ENCODE peak calls at places on chromosomes 12 and 14, in four cellular contexts. U is HepG2, V is SK-N-SH, T is K562. J is an unnamed sample.

GRCh38 chr14:93734086-93734822 is 54.0 kb downstream of the PRIMA1 start:
- DNase-seq in U (no peak), V (peak), T (peak), J (peak)

GRCh38 chr12:98320026-98320425 is 195.4 kb upstream of the TMPO start:
- DNase-seq in U (no peak), V (no peak), T (no peak), J (no peak)

GRCh38 chr12:122835693-122836026 is 403 bp downstream of the HIP1R start:
- DNase-seq in U (no peak), V (peak), T (peak), J (peak)

GRCh38 chr12:905273-906076 is 44.0 kb downstream of the RAD52 start:
- DNase-seq in U (no peak), V (no peak), T (no peak), J (no peak)

GRCh38 chr12:95418142-95418541 is 55.8 kb upstream of the METAP2 start:
- DNase-seq in U (no peak), V (no peak), T (no peak), J (no peak)

GRCh38 chr14:55979096-55979495 is 139.1 kb upstream of the PELI2 start:
- DNase-seq in U (no peak), V (no peak), T (no peak), J (no peak)

GRCh38 chr14:80095623-80096022 is 115.7 kb downstream of the DIO2 start:
- DNase-seq in U (no peak), V (no peak), T (no peak), J (no peak)

GRCh38 chr12:1936406-1937320 is 18.2 kb upstream of the CACNA2D4 start:
- DNase-seq in U (no peak), V (peak), T (no peak), J (no peak)

GRCh38 chr14:58836303-58836702 is 198.5 kb downstream of the DACT1 start:
- DNase-seq in U (no peak), V (no peak), T (no peak), J (no peak)

DNA sequence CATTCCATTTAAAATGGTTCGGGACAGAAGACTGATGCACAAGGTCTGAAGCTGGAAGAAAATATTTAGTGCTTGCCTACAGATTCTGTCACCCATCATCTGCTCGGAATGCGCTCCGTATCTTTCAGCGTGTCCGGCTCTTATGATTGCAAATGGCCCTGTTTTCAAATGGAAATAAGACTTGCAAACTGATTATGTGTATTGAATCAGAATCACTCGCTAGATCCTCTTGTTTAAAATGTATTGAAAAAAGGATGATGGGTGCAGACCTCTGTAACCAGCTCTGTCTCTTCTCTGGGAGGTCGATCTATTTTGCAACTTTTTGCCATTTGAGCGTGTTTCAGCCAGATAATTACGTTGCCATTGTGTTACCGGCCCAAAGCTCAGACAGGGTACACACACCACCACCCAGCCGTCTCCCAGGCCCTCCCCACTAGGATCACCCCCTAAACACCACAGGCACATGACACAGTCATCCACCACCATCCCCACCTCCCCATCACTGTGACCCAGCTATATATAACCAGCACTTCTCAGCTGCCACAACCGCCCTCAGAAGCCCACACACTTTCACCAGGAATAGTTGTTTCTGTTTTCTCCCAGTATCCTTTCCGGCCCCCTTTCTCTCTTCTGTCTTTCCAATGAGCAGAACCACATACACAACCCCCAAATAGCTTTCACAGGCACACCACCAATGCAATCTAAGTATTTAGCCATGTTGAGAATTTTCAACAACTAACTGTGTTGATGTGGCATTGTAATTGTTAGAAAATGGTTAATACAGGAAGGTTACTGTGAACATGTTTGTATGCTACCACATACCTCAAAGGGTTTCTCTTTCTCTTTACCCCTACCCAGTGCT is 10.7 kb downstream of the NKX2-1 start:
- DNase-seq in U (no peak), V (peak), T (no peak), J (no peak)
- TF ChIP-seq FOXJ3 in U (no peak), V (no peak), T (no peak), J (no peak)

GRCh38 chr12:119780786-119781434 is 96.2 kb downstream of the CIT start:
- DNase-seq in U (peak), V (peak), T (peak), J (peak)
- TF ChIP-seq FOXJ3 in U (no peak), V (no peak), T (no peak), J (no peak)

GRCh38 chr12:68240079-68240478 is 13.3 kb downstream of the IL22 start:
- DNase-seq in U (no peak), V (no peak), T (peak), J (no peak)
- TF ChIP-seq FOXJ3 in U (no peak), V (no peak), T (no peak), J (no peak)

GRCh38 chr12:33427071-33427470 is 12.5 kb downstream of the SYT10 start:
- DNase-seq in U (peak), V (no peak), T (peak), J (peak)
- TF ChIP-seq FOXJ3 in U (no peak), V (no peak), T (no peak), J (no peak)

DNA sequence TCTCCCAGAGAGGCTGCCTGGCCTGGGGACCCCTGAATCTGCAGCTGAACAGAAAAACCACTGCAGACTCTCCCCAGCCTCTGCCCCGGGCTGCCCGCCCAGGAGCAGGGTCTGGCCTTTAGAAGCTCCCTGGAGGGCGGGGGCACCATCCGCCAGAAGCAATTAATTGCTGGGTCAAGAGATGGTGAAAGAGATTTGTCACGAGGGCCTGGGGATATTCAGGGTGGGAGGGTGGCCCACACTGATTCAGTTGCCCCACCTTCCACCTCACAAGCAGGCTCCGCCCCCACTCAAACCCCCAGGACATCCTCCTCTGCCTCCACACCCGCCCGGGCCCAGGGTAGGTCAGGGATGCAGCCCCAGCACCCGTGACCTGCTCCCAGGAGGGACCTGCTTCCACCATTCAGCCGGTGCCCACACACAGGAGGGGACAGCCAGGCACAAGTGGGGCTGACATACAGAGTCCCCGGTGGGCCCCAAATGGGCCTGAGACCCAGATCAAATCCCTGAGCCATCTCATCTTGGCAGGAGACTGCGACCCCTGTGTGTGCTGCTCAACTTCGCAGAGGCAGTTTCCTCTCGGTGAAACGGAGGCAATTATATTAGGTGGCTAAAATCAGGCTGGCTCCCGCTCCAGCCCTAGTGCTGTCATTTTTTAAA is 23.0 kb downstream of the NCOR2 start:
- DNase-seq in U (no peak), V (peak), T (no peak), J (no peak)
- TF ChIP-seq FOXJ3 in U (no peak), V (no peak), T (no peak), J (no peak)

GRCh38 chr14:61215222-61216010 is 65.7 kb downstream of the TMEM30B start:
- DNase-seq in U (no peak), V (no peak), T (no peak), J (no peak)
- TF ChIP-seq FOXJ3 in U (no peak), V (no peak), T (no peak), J (no peak)

GRCh38 chr12:63018273-63018672 is 83.3 kb upstream of the PPM1H start:
- DNase-seq in U (no peak), V (no peak), T (no peak), J (no peak)
- TF ChIP-seq FOXJ3 in U (no peak), V (no peak), T (no peak), J (no peak)

GRCh38 chr12:105723066-105723465 is 392.6 kb downstream of the C12orf75 start:
- DNase-seq in U (no peak), V (no peak), T (no peak), J (no peak)
- TF ChIP-seq FOXJ3 in U (no peak), V (no peak), T (no peak), J (no peak)